ENCODE peak calls at places on chromosomes 1 and 21, in four cellular contexts. Q, M, K and L are unnamed samples.

GRCh38 chr1:237042467-237042891 is 495 bp downstream of the RYR2 start:
- DNase-seq in Q (no peak), M (no peak), K (no peak), L (no peak)

GRCh38 chr1:230896719-230897118 is 28.4 kb upstream of the C1orf198 start:
- DNase-seq in Q (no peak), M (no peak), K (no peak), L (no peak)

GRCh38 chr1:75310067-75310466 is 175.9 kb downstream of the LHX8 start:
- DNase-seq in Q (no peak), M (no peak), K (peak; percentile 28), L (no peak)

GRCh38 chr1:160621633-160622413 is 25.0 kb downstream of the SLAMF1 start:
- DNase-seq in Q (no peak), M (no peak), K (no peak), L (no peak)

GRCh38 chr21:33367309-33367973 is 35.8 kb upstream of the IFNGR2 start:
- DNase-seq in Q (peak; percentile 47), M (no peak), K (no peak), L (no peak)

GRCh38 chr1:159798893-159799292 is 3.3 kb upstream of the FCRL6 start:
- DNase-seq in Q (peak; percentile 50), M (peak; percentile 91), K (peak; percentile 91), L (no peak)

GRCh38 chr1:95655321-95656020 is 421.5 kb downstream of the RWDD3 start:
- DNase-seq in Q (no peak), M (no peak), K (no peak), L (no peak)

GRCh38 chr1:171185064-171185463 is at the start of gene FMO2:
- DNase-seq in Q (no peak), M (no peak), K (peak; percentile 46), L (no peak)

GRCh38 chr1:87450615-87451209 is 122.0 kb downstream of the LMO4 start:
- DNase-seq in Q (peak; percentile 31), M (peak; percentile 21), K (no peak), L (no peak)

GRCh38 chr1:184802739-184803492 is 48.3 kb upstream of the EDEM3 start:
- DNase-seq in Q (no peak), M (no peak), K (peak; percentile 36), L (no peak)

GRCh38 chr1:221868894-221869293 is 127.0 kb upstream of the DUSP10 start:
- DNase-seq in Q (no peak), M (peak; percentile 32), K (peak; percentile 88), L (no peak)

GRCh38 chr21:37682908-37683307 is 233.3 kb downstream of the KCNJ6 start:
- DNase-seq in Q (no peak), M (no peak), K (peak; percentile 28), L (no peak)

GRCh38 chr1:213983589-213984386 is 4.0 kb upstream of the PROX1 start:
- DNase-seq in Q (no peak), M (no peak), K (no peak), L (no peak)

GRCh38 chr1:168477792-168478191 is 66.0 kb downstream of the XCL2 start:
- DNase-seq in Q (no peak), M (no peak), K (no peak), L (no peak)

GRCh38 chr1:22320703-22321344 is 130.8 kb upstream of the ZBTB40 start:
- DNase-seq in Q (no peak), M (no peak), K (no peak), L (peak; percentile 37)

GRCh38 chr1:210076620-210077019 is 138.6 kb downstream of the SYT14 start:
- DNase-seq in Q (no peak), M (peak; percentile 11), K (peak; percentile 20), L (no peak)

GRCh38 chr1:218521414-218522169 is 176.5 kb downstream of the TGFB2 start:
- DNase-seq in Q (peak; percentile 13), M (peak; percentile 59), K (peak; percentile 60), L (no peak)

GRCh38 chr21:22573834-22574233 is 1575.6 kb downstream of the NCAM2 start:
- DNase-seq in Q (no peak), M (no peak), K (no peak), L (no peak)

DNA sequence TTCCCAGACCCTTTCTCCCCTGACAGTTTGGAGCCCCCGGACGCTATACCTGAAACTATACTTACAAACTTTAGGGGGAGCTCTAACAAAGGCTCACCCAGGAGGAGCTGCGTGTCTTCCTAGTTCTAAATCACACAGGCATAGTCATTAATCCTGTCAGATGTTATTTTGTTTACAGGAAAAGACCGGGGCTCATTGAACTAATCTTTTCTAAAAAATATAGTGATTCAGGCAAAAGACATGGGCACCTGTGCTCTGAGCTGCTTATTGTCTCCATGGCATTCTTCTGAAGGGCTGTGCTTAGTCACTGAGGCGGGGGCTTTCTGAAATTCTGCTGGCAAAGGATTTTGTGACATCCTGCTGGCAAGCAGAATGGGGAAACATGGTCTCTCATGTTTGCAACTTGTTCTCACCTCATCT is 1577.0 kb downstream of the NCAM2 start:
- DNase-seq in Q (peak; percentile 62), M (no peak), K (no peak), L (no peak)
- H3K4me3 ChIP-seq in Q (peak overlapping the region; percentile 55), M (no peak overlapping the region), K (no peak overlapping the region), L (no peak overlapping the region)

DNA sequence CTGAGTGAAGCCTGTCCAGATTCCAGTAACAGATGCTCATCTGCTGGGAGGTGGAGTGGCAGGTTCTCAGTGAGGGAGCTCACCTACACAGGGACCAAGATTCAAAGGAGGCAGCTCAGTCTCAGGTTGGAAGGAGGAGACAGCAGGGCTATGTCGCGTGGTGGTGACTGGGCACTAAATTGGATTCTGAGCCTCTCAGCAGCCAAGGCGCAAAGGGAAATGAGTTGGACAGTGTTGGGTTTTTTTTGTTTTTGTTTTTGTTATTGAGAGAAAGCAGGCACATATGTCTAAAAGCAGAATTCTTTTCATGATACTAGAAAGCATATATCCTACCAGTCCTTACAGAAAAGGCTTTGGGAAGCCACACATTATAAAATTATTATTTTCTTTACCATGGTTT is 26.2 kb downstream of the UMODL1 start:
- DNase-seq in Q (no peak), M (no peak), K (peak; percentile 33), L (no peak)
- H3K4me3 ChIP-seq in Q (no peak overlapping the region), M (no peak overlapping the region), K (no peak overlapping the region), L (no peak overlapping the region)

GRCh38 chr1:86434031-86434430 is 10.1 kb downstream of the CLCA2 start:
- DNase-seq in Q (no peak), M (no peak), K (no peak), L (no peak)

GRCh38 chr1:86429830-86430229 is 5.9 kb downstream of the CLCA2 start:
- DNase-seq in Q (no peak), M (peak; percentile 46), K (peak; percentile 97), L (no peak)

GRCh38 chr1:86429122-86429725 is 5.3 kb downstream of the CLCA2 start:
- DNase-seq in Q (no peak), M (no peak), K (peak; percentile 14), L (no peak)

GRCh38 chr1:86435327-86435726 is 11.4 kb downstream of the CLCA2 start:
- DNase-seq in Q (no peak), M (no peak), K (no peak), L (no peak)

GRCh38 chr1:86430376-86430775 is 6.4 kb downstream of the CLCA2 start:
- DNase-seq in Q (no peak), M (no peak), K (no peak), L (no peak)
- H3K4me3 ChIP-seq in Q (no peak overlapping the region), M (no peak overlapping the region), K (no peak overlapping the region), L (no peak overlapping the region)

DNA sequence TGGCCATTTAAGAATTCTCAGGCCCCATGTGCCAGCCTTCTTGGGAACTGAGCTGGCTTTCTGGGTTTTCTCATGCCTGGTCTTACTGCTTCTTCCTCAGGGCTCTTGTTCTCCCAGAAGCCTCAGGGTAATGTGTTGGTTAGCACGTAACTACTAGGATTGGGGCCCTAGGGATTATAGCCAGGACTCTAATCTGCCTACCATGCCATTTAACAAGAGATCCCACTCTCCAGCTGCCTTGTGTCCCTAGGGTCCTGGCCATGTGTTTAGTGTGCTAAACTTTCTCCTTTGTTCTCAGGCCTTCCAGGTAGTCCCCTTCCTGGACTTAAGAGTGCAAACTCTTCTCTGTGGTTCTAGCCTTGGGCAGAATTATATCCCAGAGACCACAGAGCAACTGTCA is 2.2 kb upstream of the SH3BGRL3 start:
- DNase-seq in Q (no peak), M (no peak), K (no peak), L (no peak)
- H3K4me3 ChIP-seq in Q (no peak overlapping the region), M (no peak overlapping the region), K (no peak overlapping the region), L (no peak overlapping the region)

DNA sequence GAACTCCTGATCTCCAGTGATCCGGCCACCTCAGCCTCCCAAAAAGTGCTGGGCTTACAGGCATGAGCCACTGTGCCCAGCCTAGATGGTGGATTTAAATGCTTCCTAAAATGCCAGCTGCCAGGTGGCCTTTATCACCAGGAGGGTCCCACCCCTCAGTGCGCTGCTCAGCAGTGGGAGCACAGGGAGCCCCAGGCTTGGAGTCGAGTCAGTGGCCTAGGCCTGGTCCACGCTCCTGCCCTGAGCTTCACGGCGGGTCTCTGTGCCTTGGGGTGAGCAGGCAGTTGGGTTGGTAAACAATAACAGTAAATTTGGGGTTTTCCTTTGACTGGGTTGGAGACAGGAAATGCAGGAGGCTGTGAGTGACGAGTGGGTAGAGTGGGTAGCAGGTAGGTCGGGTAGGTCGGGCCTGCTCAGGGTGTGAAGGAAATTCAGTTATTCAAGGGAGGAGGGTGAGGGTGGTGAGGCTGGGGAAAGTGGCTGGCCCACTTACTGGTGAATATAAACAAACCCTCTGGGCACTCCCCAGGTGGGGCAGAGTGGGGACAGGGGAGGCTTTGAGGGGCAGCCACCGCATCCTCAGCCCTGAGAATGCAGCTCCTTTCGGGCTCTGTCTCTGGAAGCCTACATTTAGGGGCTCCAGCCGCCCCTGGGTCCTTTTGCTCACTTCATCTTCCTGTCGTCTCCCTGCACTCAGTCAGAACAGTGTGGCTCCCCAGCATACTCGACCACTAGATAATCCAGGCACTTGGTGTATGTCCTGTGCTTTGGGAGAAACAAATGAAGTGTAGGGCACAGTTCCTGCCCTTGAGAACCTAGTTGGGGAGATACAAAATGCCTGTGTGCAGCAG is 33.5 kb upstream of the IL19 start:
- DNase-seq in Q (no peak), M (no peak), K (no peak), L (no peak)
- H3K4me3 ChIP-seq in Q (no peak overlapping the region), M (no peak overlapping the region), K (no peak overlapping the region), L (no peak overlapping the region)

GRCh38 chr1:83905315-83905907 is 93.5 kb downstream of the TTLL7 start:
- DNase-seq in Q (peak; percentile 38), M (no peak), K (peak; percentile 54), L (no peak)
- H3K4me3 ChIP-seq in Q (no peak overlapping the region), M (no peak overlapping the region), K (no peak overlapping the region), L (no peak overlapping the region)

GRCh38 chr1:52059326-52059725 is 3.2 kb downstream of the BTF3L4 start:
- DNase-seq in Q (no peak), M (no peak), K (peak; percentile 69), L (no peak)
- H3K4me3 ChIP-seq in Q (no peak overlapping the region), M (no peak overlapping the region), K (no peak overlapping the region), L (no peak overlapping the region)